ENCODE peak calls at places on chromosomes 6 and 20, in seven cellular contexts. E is heart left ventricle, P is IMR-90, D is A549, U is ovary, R is GM12878, F is endothelial cell of umbilical vein. M is an unnamed sample. For H3K9me3, the result is how much of the 10 kb centered on the place peaks cover.

GRCh38 chr6:130778946-130779657 is 48.1 kb upstream of the SMLR1 start:
- DNase-seq in R (no peak), E (no peak), D (no peak), U (no peak), P (peak), F (no peak), M (peak)

GRCh38 chr20:32088759-32089158 is 20.8 kb upstream of the TM9SF4 start:
- DNase-seq in D (no peak), U (no peak), E (no peak), R (no peak), P (no peak), F (no peak), M (no peak)

GRCh38 chr6:118621799-118622470 is 29.5 kb downstream of the CEP85L start:
- DNase-seq in E (no peak), R (no peak), U (no peak), D (no peak), F (no peak), P (peak), M (no peak)

GRCh38 chr6:133697666-133698065 is 191.2 kb upstream of the TCF21 start:
- DNase-seq in E (no peak), F (no peak), R (no peak), U (no peak), D (no peak), P (peak), M (no peak)

GRCh38 chr20:10474606-10475184 is 39.6 kb downstream of the SLX4IP start:
- DNase-seq in U (no peak), F (no peak), D (no peak), E (peak), R (no peak), P (no peak), M (no peak)

GRCh38 chr20:22006306-22006705 is 300.8 kb downstream of the PAX1 start:
- DNase-seq in R (no peak), U (no peak), D (no peak), F (no peak), P (no peak), E (no peak), M (no peak)

GRCh38 chr6:1015819-1016218 is 296.1 kb upstream of the FOXQ1 start:
- DNase-seq in R (no peak), U (no peak), E (no peak), P (no peak), D (no peak), F (no peak), M (no peak)

GRCh38 chr6:146905313-146905712 is 298.9 kb upstream of the STXBP5 start:
- DNase-seq in P (peak), E (no peak), U (no peak), R (no peak), D (no peak), F (peak), M (no peak)

GRCh38 chr6:16198061-16198705 is 40.2 kb upstream of the GMPR start:
- DNase-seq in E (no peak), R (no peak), D (no peak), U (no peak), P (no peak), F (no peak), M (no peak)

GRCh38 chr6:156735751-156736150 is 41.4 kb upstream of the ARID1B start:
- DNase-seq in P (peak), F (no peak), U (no peak), R (no peak), D (no peak), E (no peak), M (no peak)

GRCh38 chr20:23776067-23776771 is 25.5 kb upstream of the CST1 start:
- DNase-seq in E (no peak), U (no peak), F (no peak), P (no peak), D (no peak), R (no peak), M (no peak)

GRCh38 chr6:49462071-49462470 is 982 bp downstream of the MMUT start:
- DNase-seq in P (peak), R (no peak), U (no peak), D (no peak), E (no peak), F (no peak), M (no peak)

GRCh38 chr20:45163071-45163803 is 11.5 kb upstream of the PI3 start:
- DNase-seq in U (no peak), D (no peak), F (no peak), P (no peak), R (no peak), E (no peak), M (no peak)

GRCh38 chr6:42555477-42556457 is 8.1 kb upstream of the UBR2 start:
- DNase-seq in U (no peak), F (no peak), E (no peak), R (no peak), D (no peak), P (peak), M (no peak)

GRCh38 chr20:5000263-5001173 is 792 bp downstream of the SLC23A2 start:
- DNase-seq in U (peak), D (no peak), R (no peak), P (peak), E (peak), F (no peak), M (peak)

GRCh38 chr6:4010682-4011081 is 68.3 kb downstream of the FAM217A start:
- DNase-seq in R (no peak), D (no peak), P (no peak), E (no peak), U (no peak), F (no peak), M (no peak)

GRCh38 chr6:135537782-135538301 is 40.3 kb upstream of the AHI1 start:
- DNase-seq in F (peak), U (no peak), P (peak), R (no peak), D (no peak), E (no peak), M (no peak)

GRCh38 chr20:5718896-5719595 is 31.2 kb upstream of the SHLD1 start:
- DNase-seq in P (no peak), D (no peak), U (no peak), R (no peak), F (no peak), E (no peak), M (peak)

GRCh38 chr6:166308769-166309589 is 787 bp upstream of the PRR18 start:
- DNase-seq in E (no peak), R (no peak), U (no peak), F (no peak), P (no peak), D (no peak), M (no peak)

GRCh38 chr6:26205625-26206574 is 118.7 kb downstream of the HFE start:
- DNase-seq in F (peak), P (peak), D (peak), R (no peak), U (no peak), E (no peak), M (no peak)
- TF ChIP-seq POLR2A in F (peak), P (peak), D (no peak), R (no peak), U (no peak), E (peak), M (no peak)

DNA sequence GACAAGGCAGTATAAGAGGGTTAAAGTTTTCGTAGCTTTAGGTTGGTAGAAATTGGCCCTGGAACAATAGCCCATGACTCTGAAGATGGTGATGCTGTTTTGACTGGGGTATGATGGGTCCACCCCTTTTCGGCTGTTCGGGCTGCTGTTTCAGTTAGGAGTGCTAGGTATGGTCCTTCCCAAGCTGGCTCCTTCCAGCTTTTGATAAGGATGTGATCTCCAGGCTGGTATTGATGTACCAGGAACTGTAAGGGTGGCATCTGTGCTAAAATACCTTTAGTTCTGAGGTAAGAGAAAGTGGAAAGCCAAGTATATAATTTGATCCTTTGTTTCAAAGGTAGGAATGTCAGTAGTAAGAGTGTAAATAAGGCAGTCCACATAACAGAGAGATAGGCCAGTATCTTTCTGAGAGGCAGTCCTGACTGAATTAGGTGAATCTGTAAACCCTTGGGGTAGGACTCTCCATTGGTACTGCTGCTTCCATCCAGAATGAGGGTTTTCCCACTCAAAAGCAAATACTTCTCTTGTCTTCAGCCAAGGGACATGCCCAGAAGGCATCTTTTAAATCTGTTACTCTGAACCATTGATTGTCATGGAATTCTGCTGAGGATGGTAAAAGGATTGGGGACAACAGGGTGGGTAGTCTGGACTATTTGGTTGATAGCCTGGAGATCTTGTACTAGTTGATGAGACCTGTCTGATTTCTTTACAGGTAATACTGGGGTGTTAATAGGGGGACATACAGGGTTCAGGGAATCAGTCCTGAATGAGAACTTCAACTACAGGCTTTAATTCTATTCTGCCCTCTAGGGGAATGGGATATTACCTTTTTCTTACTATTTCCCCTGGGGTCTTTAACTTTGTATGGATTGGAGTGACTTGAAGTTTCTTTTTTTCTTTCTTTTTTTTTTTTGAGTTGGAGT is 6.1 kb upstream of the ZNFX1 start:
- DNase-seq in U (no peak), R (no peak), P (no peak), D (no peak), E (no peak), F (no peak), M (no peak)
- H3K9me3 ChIP-seq in U (under half), R (under half), P (under half), D (under half), E (under half), F (under half), M (under half)

DNA sequence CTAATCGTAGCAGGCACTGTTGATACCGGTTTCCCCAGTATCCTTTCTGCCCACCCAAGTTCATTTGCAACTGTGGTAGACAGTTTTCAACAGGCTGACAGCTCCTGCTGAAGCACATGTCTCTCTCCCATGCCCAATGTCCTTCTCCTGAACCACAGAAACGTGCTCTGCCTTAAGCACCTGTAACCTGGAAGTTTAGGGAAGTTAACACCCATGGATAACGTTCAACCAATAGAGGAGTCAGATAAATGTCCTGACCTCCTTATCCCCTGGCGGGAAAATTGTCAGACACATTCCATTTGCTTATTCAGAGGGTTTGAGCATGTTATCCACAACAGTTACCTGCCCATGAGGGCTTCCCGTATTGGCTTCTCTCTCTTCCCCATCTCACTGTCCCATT is 29.8 kb upstream of the MOCS1 start:
- DNase-seq in D (no peak), F (no peak), E (no peak), U (no peak), P (no peak), R (no peak), M (no peak)
- TF ChIP-seq CTCF in D (no peak), F (no peak), E (no peak), U (no peak), P (no peak), R (no peak), M (no peak)

DNA sequence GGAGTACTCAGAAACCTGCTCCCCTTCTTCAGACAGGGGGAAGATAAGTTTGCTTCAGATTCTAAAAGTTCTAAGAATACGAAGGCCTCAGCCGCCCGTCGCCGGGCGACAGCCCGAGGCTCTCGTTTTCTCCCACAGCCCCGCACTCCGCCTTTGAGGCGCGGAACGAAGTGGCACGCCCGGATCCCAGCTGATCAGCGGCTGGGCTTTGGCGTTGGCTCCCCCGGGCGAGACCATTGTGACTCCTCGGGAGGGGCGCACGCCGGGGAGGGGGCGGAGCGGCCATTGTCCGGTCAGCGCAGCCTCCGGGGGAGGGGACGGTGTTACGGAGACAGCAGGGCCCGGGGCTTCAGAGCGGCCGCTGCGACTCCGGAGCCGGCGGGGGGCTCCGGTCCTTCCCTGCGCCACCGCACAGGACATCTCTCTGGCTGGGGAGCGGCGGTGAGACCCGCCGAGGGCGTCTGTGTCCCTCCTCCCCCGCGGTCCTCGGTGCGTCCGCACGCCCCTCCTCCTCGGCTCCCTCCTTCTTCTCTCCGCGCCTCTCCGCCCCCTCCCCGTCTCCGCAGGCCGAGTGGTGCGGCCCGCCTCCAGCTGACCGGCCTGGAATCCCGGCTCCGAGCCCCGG is at the start of gene ZFAND3:
- DNase-seq in P (peak), R (peak), F (peak), D (peak), E (peak), U (peak), M (peak)
- TF ChIP-seq POLR2A in P (peak), R (peak), F (peak), D (no peak), E (peak), U (no peak), M (peak)

GRCh38 chr20:41600926-41601631 is 17.1 kb downstream of the CHD6 start:
- DNase-seq in E (no peak), P (no peak), F (no peak), R (no peak), D (no peak), U (no peak), M (no peak)
- H3K9me3 ChIP-seq in E (under half), P (under half), F (under half), R (under half), D (under half), U (under half), M (under half)